ENCODE peak calls at places on chromosomes 13 and 19, in nine cellular contexts. R is central memory CD4-positive, alpha-beta T cell; F is mesothelial cell of epicardium; T is HEK293T; C is activated naive CD8-positive, alpha-beta T cell treated with anti-CD3 and anti-CD28 coated beads, Interleukin-2, amount 50 U/mL, for 24 hours; P is activated T-helper 2 cell treated with anti-CD3 and anti-CD28 coated beads, Interferon-gamma antibody, Interleukin-2, Interleukin-4, amounts not matched to agents 10 μg/mL and 5 μg/mL and 100 μg/mL, durations not matched to agents 14 hours and 24 hours and 36 hours; U is T-helper 1 cell; M is C1 segment of cervical spinal cord; S is endothelial cell. Q is an unnamed sample.

GRCh38 chr19:12580180-12580694 is 29.0 kb upstream of the ZNF564 start:
- DNase-seq in S (no peak), P (no peak), R (no peak), C (no peak), F (no peak), T (no peak), M (no peak), U (no peak), Q (no peak)

GRCh38 chr13:48585456-48585840 is 52.6 kb upstream of the RCBTB2 start:
- DNase-seq in F (no peak), S (no peak), T (no peak), R (no peak), M (peak), P (no peak), U (no peak), C (no peak), Q (no peak)

GRCh38 chr13:94711561-94712286 is 621 bp downstream of the SOX21 start:
- DNase-seq in M (no peak), R (no peak), T (no peak), F (peak), C (no peak), U (no peak), P (peak), S (no peak), Q (no peak)

GRCh38 chr19:4969772-4970531 is 1.0 kb downstream of the KDM4B start:
- DNase-seq in M (no peak), S (no peak), P (peak), R (peak), U (no peak), T (no peak), C (peak), F (no peak), Q (peak)

GRCh38 chr19:3801412-3802096 is 15.4 kb upstream of the MATK start:
- DNase-seq in F (no peak), C (peak), U (peak), S (peak), M (peak), R (peak), T (no peak), P (peak), Q (peak)

GRCh38 chr13:44163108-44163507 is 210.5 kb upstream of the SERP2 start:
- DNase-seq in F (no peak), C (no peak), M (no peak), U (no peak), T (no peak), R (no peak), S (no peak), P (no peak), Q (no peak)

GRCh38 chr13:62290542-62290941 is 874.9 kb upstream of the PCDH20 start:
- DNase-seq in S (no peak), M (no peak), C (no peak), F (no peak), P (no peak), T (no peak), U (no peak), R (no peak), Q (no peak)

GRCh38 chr13:27526516-27526915 is 76.2 kb upstream of the MTIF3 start:
- DNase-seq in F (no peak), U (no peak), M (no peak), R (no peak), C (no peak), S (no peak), P (no peak), T (no peak), Q (no peak)

GRCh38 chr13:68535329-68535728 is 1305.2 kb upstream of the PCDH9 start:
- DNase-seq in U (no peak), C (no peak), F (no peak), T (no peak), R (no peak), S (no peak), P (no peak), M (no peak), Q (no peak)

GRCh38 chr13:25384747-25385270 is 13.0 kb downstream of the ATP8A2 start:
- DNase-seq in U (no peak), S (no peak), R (no peak), T (no peak), M (no peak), C (no peak), P (no peak), F (no peak), Q (no peak)

GRCh38 chr19:44847144-44848035 is 1.3 kb downstream of the NECTIN2 start:
- DNase-seq in C (no peak), R (no peak), P (no peak), M (no peak), T (no peak), F (peak), S (peak), U (no peak), Q (no peak)

GRCh38 chr13:87851395-87851794 is 180.2 kb downstream of the SLITRK5 start:
- DNase-seq in M (no peak), R (no peak), S (no peak), T (no peak), P (no peak), U (no peak), C (no peak), F (no peak), Q (no peak)

GRCh38 chr19:3178377-3178972 is at the start of gene S1PR4:
- DNase-seq in C (peak), R (peak), S (no peak), P (peak), F (no peak), U (peak), M (no peak), T (no peak), Q (peak)

GRCh38 chr19:16190736-16191135 is 5.5 kb downstream of the FAM32A start:
- DNase-seq in M (no peak), C (no peak), P (no peak), T (no peak), F (no peak), U (no peak), S (no peak), R (no peak), Q (no peak)

GRCh38 chr19:19782783-19783182 is 38.8 kb downstream of the ZNF506 start:
- DNase-seq in M (no peak), U (no peak), P (no peak), C (peak), S (no peak), F (no peak), R (no peak), T (no peak), Q (no peak)